ENCODE peak calls at places on chromosomes 5 and 9, in six cellular contexts. One of them, this sample, is unnamed.

GRCh38 chr5:177327539-177328522 is 16.1 kb upstream of the MXD3 start:
- DNase-seq in hepatocyte: no peak
- DNase-seq in body of pancreas: peak
- DNase-seq in lower lobe of right lung: peak
- DNase-seq in cardiac muscle cell: peak
- DNase-seq in astrocyte of the spinal cord: peak
- DNase-seq in this sample: no peak

GRCh38 chr5:179427032-179427675 is 81.9 kb upstream of the ADAMTS2 start:
- DNase-seq in hepatocyte: no peak
- DNase-seq in body of pancreas: no peak
- DNase-seq in lower lobe of right lung: no peak
- DNase-seq in cardiac muscle cell: no peak
- DNase-seq in astrocyte of the spinal cord: no peak
- DNase-seq in this sample: no peak

GRCh38 chr5:1733369-1733768 is 66.3 kb downstream of the MRPL36 start:
- DNase-seq in hepatocyte: no peak
- DNase-seq in body of pancreas: peak
- DNase-seq in lower lobe of right lung: no peak
- DNase-seq in cardiac muscle cell: no peak
- DNase-seq in astrocyte of the spinal cord: no peak
- DNase-seq in this sample: no peak

GRCh38 chr9:101671567-101671966 is 66.9 kb downstream of the GRIN3A start:
- DNase-seq in hepatocyte: no peak
- DNase-seq in body of pancreas: no peak
- DNase-seq in lower lobe of right lung: no peak
- DNase-seq in cardiac muscle cell: no peak
- DNase-seq in astrocyte of the spinal cord: no peak
- DNase-seq in this sample: no peak

GRCh38 chr5:178204205-178205009 is at the start of gene HNRNPAB:
- DNase-seq in hepatocyte: peak
- DNase-seq in body of pancreas: peak
- DNase-seq in lower lobe of right lung: peak
- DNase-seq in cardiac muscle cell: peak
- DNase-seq in astrocyte of the spinal cord: peak
- DNase-seq in this sample: peak

GRCh38 chr5:146815423-146815822 is 63.1 kb downstream of the PPP2R2B start:
- DNase-seq in hepatocyte: no peak
- DNase-seq in body of pancreas: no peak
- DNase-seq in lower lobe of right lung: no peak
- DNase-seq in cardiac muscle cell: no peak
- DNase-seq in astrocyte of the spinal cord: no peak
- DNase-seq in this sample: no peak

GRCh38 chr5:132414634-132415377 is 45.3 kb downstream of the SLC22A5 start:
- DNase-seq in hepatocyte: peak
- DNase-seq in body of pancreas: no peak
- DNase-seq in lower lobe of right lung: no peak
- DNase-seq in cardiac muscle cell: peak
- DNase-seq in astrocyte of the spinal cord: peak
- DNase-seq in this sample: no peak

GRCh38 chr5:2748180-2748840 is 3.2 kb downstream of the IRX2 start:
- DNase-seq in hepatocyte: no peak
- DNase-seq in body of pancreas: no peak
- DNase-seq in lower lobe of right lung: no peak
- DNase-seq in cardiac muscle cell: no peak
- DNase-seq in astrocyte of the spinal cord: no peak
- DNase-seq in this sample: no peak

GRCh38 chr5:83877911-83878706 is 157.5 kb upstream of the HAPLN1 start:
- DNase-seq in hepatocyte: no peak
- DNase-seq in body of pancreas: no peak
- DNase-seq in lower lobe of right lung: no peak
- DNase-seq in cardiac muscle cell: peak
- DNase-seq in astrocyte of the spinal cord: peak
- DNase-seq in this sample: no peak

GRCh38 chr5:78601622-78602314 is 46.8 kb downstream of the LHFPL2 start:
- DNase-seq in hepatocyte: no peak
- DNase-seq in body of pancreas: no peak
- DNase-seq in lower lobe of right lung: no peak
- DNase-seq in cardiac muscle cell: no peak
- DNase-seq in astrocyte of the spinal cord: peak
- DNase-seq in this sample: no peak

GRCh38 chr9:19154135-19154612 is 26.9 kb upstream of the PLIN2 start:
- DNase-seq in hepatocyte: peak
- DNase-seq in body of pancreas: peak
- DNase-seq in lower lobe of right lung: no peak
- DNase-seq in cardiac muscle cell: peak
- DNase-seq in astrocyte of the spinal cord: peak
- DNase-seq in this sample: peak

GRCh38 chr9:94159069-94159915 is 75.0 kb downstream of the PTPDC1 start:
- DNase-seq in hepatocyte: no peak
- DNase-seq in body of pancreas: no peak
- DNase-seq in lower lobe of right lung: no peak
- DNase-seq in cardiac muscle cell: peak
- DNase-seq in astrocyte of the spinal cord: no peak
- DNase-seq in this sample: no peak

GRCh38 chr9:33106827-33107621 is 30.6 kb upstream of the SMU1 start:
- DNase-seq in hepatocyte: peak
- DNase-seq in body of pancreas: peak
- DNase-seq in lower lobe of right lung: no peak
- DNase-seq in cardiac muscle cell: peak
- DNase-seq in astrocyte of the spinal cord: peak
- DNase-seq in this sample: peak

GRCh38 chr5:157265714-157266285 is at the start of gene CYFIP2:
- DNase-seq in hepatocyte: peak
- DNase-seq in body of pancreas: peak
- DNase-seq in lower lobe of right lung: peak
- DNase-seq in cardiac muscle cell: peak
- DNase-seq in astrocyte of the spinal cord: no peak
- DNase-seq in this sample: peak

GRCh38 chr5:174335682-174336364 is 290.3 kb downstream of the NSG2 start:
- DNase-seq in hepatocyte: no peak
- DNase-seq in body of pancreas: no peak
- DNase-seq in lower lobe of right lung: no peak
- DNase-seq in cardiac muscle cell: no peak
- DNase-seq in astrocyte of the spinal cord: no peak
- DNase-seq in this sample: no peak

GRCh38 chr5:135832941-135833340 is 1.5 kb upstream of the SLC25A48 start:
- DNase-seq in hepatocyte: no peak
- DNase-seq in body of pancreas: no peak
- DNase-seq in lower lobe of right lung: no peak
- DNase-seq in cardiac muscle cell: no peak
- DNase-seq in astrocyte of the spinal cord: no peak
- DNase-seq in this sample: no peak

GRCh38 chr9:93206576-93207155 is 22.7 kb downstream of the WNK2 start:
- DNase-seq in hepatocyte: no peak
- DNase-seq in body of pancreas: no peak
- DNase-seq in lower lobe of right lung: peak
- DNase-seq in cardiac muscle cell: no peak
- DNase-seq in astrocyte of the spinal cord: no peak
- DNase-seq in this sample: no peak

GRCh38 chr5:62343428-62343827 is 37.4 kb downstream of the KIF2A start:
- DNase-seq in hepatocyte: no peak
- DNase-seq in body of pancreas: no peak
- DNase-seq in lower lobe of right lung: no peak
- DNase-seq in cardiac muscle cell: peak
- DNase-seq in astrocyte of the spinal cord: no peak
- DNase-seq in this sample: no peak

GRCh38 chr9:109451311-109452025 is 46.6 kb downstream of the PTPN3 start:
- DNase-seq in hepatocyte: no peak
- DNase-seq in body of pancreas: no peak
- DNase-seq in lower lobe of right lung: no peak
- DNase-seq in cardiac muscle cell: no peak
- DNase-seq in astrocyte of the spinal cord: no peak
- DNase-seq in this sample: no peak

GRCh38 chr9:135671591-135672041 is 8.5 kb downstream of the LCN9 start:
- DNase-seq in hepatocyte: no peak
- DNase-seq in body of pancreas: no peak
- DNase-seq in lower lobe of right lung: no peak
- DNase-seq in cardiac muscle cell: no peak
- DNase-seq in astrocyte of the spinal cord: no peak
- DNase-seq in this sample: peak

GRCh38 chr9:76585487-76586459 is 126.8 kb downstream of the GCNT1 start:
- DNase-seq in hepatocyte: peak
- DNase-seq in body of pancreas: peak
- DNase-seq in lower lobe of right lung: no peak
- DNase-seq in cardiac muscle cell: no peak
- DNase-seq in astrocyte of the spinal cord: no peak
- DNase-seq in this sample: no peak

GRCh38 chr9:135827866-135828580 is 79.3 kb downstream of the CAMSAP1 start:
- DNase-seq in hepatocyte: no peak
- DNase-seq in body of pancreas: no peak
- DNase-seq in lower lobe of right lung: no peak
- DNase-seq in cardiac muscle cell: no peak
- DNase-seq in astrocyte of the spinal cord: no peak
- DNase-seq in this sample: no peak

GRCh38 chr5:127358782-127359181 is 68.2 kb downstream of the MEGF10 start:
- DNase-seq in hepatocyte: no peak
- DNase-seq in body of pancreas: no peak
- DNase-seq in lower lobe of right lung: no peak
- DNase-seq in cardiac muscle cell: peak
- DNase-seq in astrocyte of the spinal cord: peak
- DNase-seq in this sample: no peak

GRCh38 chr5:13866792-13867191 is 77.7 kb downstream of the DNAH5 start:
- DNase-seq in hepatocyte: peak
- DNase-seq in body of pancreas: no peak
- DNase-seq in lower lobe of right lung: no peak
- DNase-seq in cardiac muscle cell: peak
- DNase-seq in astrocyte of the spinal cord: peak
- DNase-seq in this sample: peak

GRCh38 chr5:33046091-33046490 is 335.0 kb downstream of the NPR3 start:
- DNase-seq in hepatocyte: no peak
- DNase-seq in body of pancreas: no peak
- DNase-seq in lower lobe of right lung: no peak
- DNase-seq in cardiac muscle cell: no peak
- DNase-seq in astrocyte of the spinal cord: peak
- DNase-seq in this sample: no peak

GRCh38 chr9:125515281-125515680 is 191.7 kb downstream of the MAPKAP1 start:
- DNase-seq in hepatocyte: no peak
- DNase-seq in body of pancreas: no peak
- DNase-seq in lower lobe of right lung: no peak
- DNase-seq in cardiac muscle cell: no peak
- DNase-seq in astrocyte of the spinal cord: no peak
- DNase-seq in this sample: no peak

GRCh38 chr9:88034964-88035363 is 60.6 kb upstream of the CDK20 start:
- DNase-seq in hepatocyte: no peak
- DNase-seq in body of pancreas: peak
- DNase-seq in lower lobe of right lung: no peak
- DNase-seq in cardiac muscle cell: no peak
- DNase-seq in astrocyte of the spinal cord: no peak
- DNase-seq in this sample: no peak

GRCh38 chr5:109034276-109034675 is 286.6 kb downstream of the FER start:
- DNase-seq in hepatocyte: no peak
- DNase-seq in body of pancreas: no peak
- DNase-seq in lower lobe of right lung: no peak
- DNase-seq in cardiac muscle cell: no peak
- DNase-seq in astrocyte of the spinal cord: no peak
- DNase-seq in this sample: no peak

GRCh38 chr5:67160985-67161384 is 35.6 kb downstream of the CD180 start:
- DNase-seq in hepatocyte: no peak
- DNase-seq in body of pancreas: no peak
- DNase-seq in lower lobe of right lung: no peak
- DNase-seq in cardiac muscle cell: peak
- DNase-seq in astrocyte of the spinal cord: peak
- DNase-seq in this sample: no peak

GRCh38 chr9:116939605-116940004 is 252.5 kb downstream of the TRIM32 start:
- DNase-seq in hepatocyte: no peak
- DNase-seq in body of pancreas: no peak
- DNase-seq in lower lobe of right lung: no peak
- DNase-seq in cardiac muscle cell: no peak
- DNase-seq in astrocyte of the spinal cord: peak
- DNase-seq in this sample: no peak

GRCh38 chr5:38940230-38940858 is 94.5 kb downstream of the OSMR start:
- DNase-seq in hepatocyte: no peak
- DNase-seq in body of pancreas: no peak
- DNase-seq in lower lobe of right lung: no peak
- DNase-seq in cardiac muscle cell: no peak
- DNase-seq in astrocyte of the spinal cord: no peak
- DNase-seq in this sample: no peak

GRCh38 chr9:7578951-7579743 is 220.4 kb downstream of the DMAC1 start:
- DNase-seq in hepatocyte: no peak
- DNase-seq in body of pancreas: no peak
- DNase-seq in lower lobe of right lung: no peak
- DNase-seq in cardiac muscle cell: no peak
- DNase-seq in astrocyte of the spinal cord: no peak
- DNase-seq in this sample: no peak

GRCh38 chr5:158152151-158152550 is 293.2 kb upstream of the CLINT1 start:
- DNase-seq in hepatocyte: no peak
- DNase-seq in body of pancreas: no peak
- DNase-seq in lower lobe of right lung: no peak
- DNase-seq in cardiac muscle cell: no peak
- DNase-seq in astrocyte of the spinal cord: no peak
- DNase-seq in this sample: no peak

GRCh38 chr9:129276486-129277260 is 98.6 kb upstream of the IER5L start:
- DNase-seq in hepatocyte: no peak
- DNase-seq in body of pancreas: no peak
- DNase-seq in lower lobe of right lung: peak
- DNase-seq in cardiac muscle cell: no peak
- DNase-seq in astrocyte of the spinal cord: no peak
- DNase-seq in this sample: no peak

GRCh38 chr9:110601098-110601497 is 21.6 kb upstream of the SVEP1 start:
- DNase-seq in hepatocyte: no peak
- DNase-seq in body of pancreas: no peak
- DNase-seq in lower lobe of right lung: no peak
- DNase-seq in cardiac muscle cell: no peak
- DNase-seq in astrocyte of the spinal cord: no peak
- DNase-seq in this sample: no peak

GRCh38 chr9:137619240-137620090 is 660 bp downstream of the EHMT1 start:
- DNase-seq in hepatocyte: peak
- DNase-seq in body of pancreas: peak
- DNase-seq in lower lobe of right lung: peak
- DNase-seq in cardiac muscle cell: peak
- DNase-seq in astrocyte of the spinal cord: peak
- DNase-seq in this sample: no peak

GRCh38 chr5:147451125-147451524 is 58.7 kb downstream of the DPYSL3 start:
- DNase-seq in hepatocyte: no peak
- DNase-seq in body of pancreas: no peak
- DNase-seq in lower lobe of right lung: no peak
- DNase-seq in cardiac muscle cell: no peak
- DNase-seq in astrocyte of the spinal cord: no peak
- DNase-seq in this sample: no peak

GRCh38 chr5:56459394-56459793 is 226.3 kb upstream of the ANKRD55 start:
- DNase-seq in hepatocyte: no peak
- DNase-seq in body of pancreas: no peak
- DNase-seq in lower lobe of right lung: no peak
- DNase-seq in cardiac muscle cell: no peak
- DNase-seq in astrocyte of the spinal cord: no peak
- DNase-seq in this sample: no peak

GRCh38 chr5:88063813-88064212 is 204.8 kb downstream of the TMEM161B start:
- DNase-seq in hepatocyte: no peak
- DNase-seq in body of pancreas: no peak
- DNase-seq in lower lobe of right lung: no peak
- DNase-seq in cardiac muscle cell: no peak
- DNase-seq in astrocyte of the spinal cord: no peak
- DNase-seq in this sample: no peak

This sample was measured in K562.